ENCODE peak calls at places on chromosomes 1 and 21, in five cellular contexts. Q is brain microvascular endothelial cell, N is thoracic aorta, E is tibial artery, P is left ventricle myocardium inferior. J is an unnamed sample.

GRCh38 chr21:45615145-45615711 is 28.3 kb upstream of the PCBP3 start:
- DNase-seq in N (no peak), Q (peak), E (no peak), P (no peak), J (no peak)

GRCh38 chr1:910881-911721 is 12.6 kb upstream of the SAMD11 start:
- DNase-seq in E (no peak), N (no peak), P (no peak), Q (no peak), J (no peak)

GRCh38 chr1:6273380-6273891 is 12.5 kb upstream of the GPR153 start:
- DNase-seq in P (no peak), N (no peak), Q (peak), E (no peak), J (no peak)

GRCh38 chr1:18907021-18907913 is 4.9 kb upstream of the ALDH4A1 start:
- DNase-seq in P (peak), Q (peak), N (no peak), E (peak), J (no peak)

GRCh38 chr1:32702599-32703478 is at the start of gene SYNC:
- DNase-seq in Q (peak), E (peak), N (peak), P (peak), J (peak)

GRCh38 chr1:195851804-195852203 is 756.4 kb downstream of the KCNT2 start:
- DNase-seq in P (no peak), N (no peak), Q (no peak), E (no peak), J (no peak)

GRCh38 chr1:31412732-31413404 is at the start of gene SERINC2:
- DNase-seq in N (no peak), Q (no peak), E (no peak), P (no peak), J (no peak)

GRCh38 chr1:2888281-2888845 is 86.9 kb upstream of the TTC34 start:
- DNase-seq in P (no peak), E (no peak), N (no peak), Q (no peak), J (no peak)

GRCh38 chr1:209926045-209926444 is 12.0 kb upstream of the SYT14 start:
- DNase-seq in Q (peak), N (no peak), P (no peak), E (no peak), J (no peak)

GRCh38 chr1:198018529-198018928 is 101.4 kb downstream of the LHX9 start:
- DNase-seq in P (no peak), N (no peak), E (no peak), Q (peak), J (no peak)

GRCh38 chr1:13725714-13726175 is 25.8 kb downstream of the PRDM2 start:
- DNase-seq in E (no peak), N (no peak), Q (peak), P (no peak), J (no peak)

GRCh38 chr1:1005774-1006304 is 5.9 kb upstream of the HES4 start:
- DNase-seq in N (no peak), P (no peak), Q (no peak), E (no peak), J (peak)

GRCh38 chr1:6770727-6771567 is 14.3 kb upstream of the CAMTA1 start:
- DNase-seq in N (no peak), E (no peak), Q (peak), P (no peak), J (peak)

GRCh38 chr1:4515727-4516289 is 138.6 kb upstream of the AJAP1 start:
- DNase-seq in N (no peak), E (no peak), Q (no peak), P (no peak), J (peak)
- H3K4me3 ChIP-seq in N (no peak), E (no peak), Q (no peak), P (no peak), J (no peak)

GRCh38 chr1:225423518-225423855 is 4.4 kb downstream of the LBR start:
- DNase-seq in Q (no peak), P (no peak), E (no peak), N (no peak), J (no peak)
- H3K4me3 ChIP-seq in Q (no peak), P (no peak), E (no peak), N (no peak), J (no peak)

GRCh38 chr1:119005870-119006405 is 17.8 kb upstream of the TBX15 start:
- DNase-seq in N (no peak), E (no peak), Q (no peak), P (no peak), J (no peak)
- H3K4me3 ChIP-seq in N (no peak), E (no peak), Q (no peak), P (no peak), J (peak)

DNA sequence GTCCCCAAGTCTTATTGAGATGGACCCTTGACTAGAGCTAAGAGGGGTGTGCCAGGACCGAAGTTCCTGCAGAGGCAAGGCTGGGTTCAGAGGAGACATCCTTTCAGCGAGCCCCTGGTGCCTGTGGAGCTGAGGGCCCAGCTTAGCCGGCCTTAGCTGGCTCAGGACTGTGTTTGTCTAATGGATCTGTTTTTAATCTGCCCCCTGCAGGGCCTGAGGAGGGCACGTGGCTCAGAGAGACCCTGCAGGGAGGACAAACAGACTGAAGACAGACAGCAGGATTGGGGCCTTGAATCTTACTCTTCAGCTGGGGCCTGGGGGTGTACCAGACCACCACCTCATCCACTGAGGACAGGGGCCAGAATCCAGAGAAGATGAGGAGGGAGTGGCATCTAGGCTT is 1.6 kb downstream of the CRABP2 start:
- DNase-seq in E (no peak), Q (no peak), P (no peak), N (no peak), J (no peak)
- H3K4me3 ChIP-seq in E (no peak), Q (no peak), P (no peak), N (no peak), J (no peak)

DNA sequence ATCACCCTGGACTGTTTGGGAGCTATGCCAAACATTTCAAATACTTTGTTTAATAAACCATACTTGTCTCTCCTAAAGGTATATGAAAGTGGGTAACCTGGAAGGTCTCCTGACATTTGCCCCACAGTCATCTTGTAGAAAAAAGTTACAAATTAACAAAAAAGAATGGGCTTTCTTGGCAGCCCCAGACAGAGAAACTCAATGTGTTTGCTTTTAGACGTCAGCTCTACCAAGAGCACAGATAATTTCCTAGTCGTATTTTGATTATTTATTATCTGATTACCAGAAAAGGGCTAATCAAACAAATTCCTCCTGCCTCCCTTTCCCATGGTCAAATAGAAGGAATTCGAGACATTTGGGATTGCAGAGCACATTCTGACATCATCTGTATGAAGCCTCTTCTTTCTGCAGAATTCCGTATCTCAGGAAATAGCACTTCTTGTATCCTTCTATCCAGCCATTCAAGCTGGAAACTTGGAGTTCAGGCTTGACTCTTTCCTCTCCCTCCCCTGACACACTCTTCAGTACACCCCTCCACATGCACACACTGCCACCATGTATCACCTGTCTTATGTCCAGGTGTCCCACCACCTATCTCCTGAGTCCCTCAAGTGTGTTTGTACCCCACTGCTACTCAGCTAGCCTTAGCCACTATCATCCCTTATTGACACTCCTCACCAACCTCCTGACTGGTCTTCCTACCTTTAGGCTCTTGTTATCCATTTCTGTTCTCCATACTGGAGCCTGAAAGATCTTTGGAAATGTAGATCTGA is 42.8 kb upstream of the LEPR start:
- DNase-seq in Q (no peak), N (no peak), P (no peak), E (no peak), J (no peak)
- H3K4me3 ChIP-seq in Q (no peak), N (no peak), P (no peak), E (no peak), J (no peak)

GRCh38 chr1:67749263-67749843 is 64.4 kb downstream of the GADD45A start:
- DNase-seq in Q (no peak), N (no peak), E (no peak), P (no peak), J (no peak)

GRCh38 chr1:67746299-67746698 is 61.3 kb downstream of the GADD45A start:
- DNase-seq in E (no peak), N (no peak), Q (no peak), P (no peak), J (no peak)

GRCh38 chr1:67748630-67749029 is 63.6 kb downstream of the GADD45A start:
- DNase-seq in E (no peak), Q (peak), N (no peak), P (no peak), J (no peak)

GRCh38 chr1:67747667-67748066 is 62.7 kb downstream of the GADD45A start:
- DNase-seq in Q (peak), P (no peak), E (no peak), N (no peak), J (no peak)

DNA sequence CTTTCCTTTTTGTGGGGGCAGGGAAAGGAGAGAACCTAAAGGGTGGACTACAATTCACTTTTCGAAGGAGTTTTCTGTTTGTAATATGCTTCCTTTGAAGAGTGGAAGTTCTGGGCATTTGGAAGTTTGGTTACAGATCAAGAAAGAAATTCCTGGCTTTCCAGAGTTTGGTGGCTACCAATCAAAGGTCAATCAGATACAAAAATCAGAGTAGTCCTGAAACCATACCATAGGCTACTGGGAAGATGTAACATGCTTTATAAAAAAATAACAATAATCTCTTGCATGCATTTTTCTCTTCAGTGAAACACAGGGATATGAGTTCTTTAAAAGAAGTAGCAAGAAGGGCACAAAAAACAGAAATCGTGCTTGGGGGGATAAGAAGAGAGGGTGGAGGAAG is 63.1 kb downstream of the GADD45A start:
- DNase-seq in N (no peak), Q (no peak), E (no peak), P (no peak), J (no peak)
- H3K4me3 ChIP-seq in N (peak), Q (no peak), E (peak), P (peak), J (peak)

DNA sequence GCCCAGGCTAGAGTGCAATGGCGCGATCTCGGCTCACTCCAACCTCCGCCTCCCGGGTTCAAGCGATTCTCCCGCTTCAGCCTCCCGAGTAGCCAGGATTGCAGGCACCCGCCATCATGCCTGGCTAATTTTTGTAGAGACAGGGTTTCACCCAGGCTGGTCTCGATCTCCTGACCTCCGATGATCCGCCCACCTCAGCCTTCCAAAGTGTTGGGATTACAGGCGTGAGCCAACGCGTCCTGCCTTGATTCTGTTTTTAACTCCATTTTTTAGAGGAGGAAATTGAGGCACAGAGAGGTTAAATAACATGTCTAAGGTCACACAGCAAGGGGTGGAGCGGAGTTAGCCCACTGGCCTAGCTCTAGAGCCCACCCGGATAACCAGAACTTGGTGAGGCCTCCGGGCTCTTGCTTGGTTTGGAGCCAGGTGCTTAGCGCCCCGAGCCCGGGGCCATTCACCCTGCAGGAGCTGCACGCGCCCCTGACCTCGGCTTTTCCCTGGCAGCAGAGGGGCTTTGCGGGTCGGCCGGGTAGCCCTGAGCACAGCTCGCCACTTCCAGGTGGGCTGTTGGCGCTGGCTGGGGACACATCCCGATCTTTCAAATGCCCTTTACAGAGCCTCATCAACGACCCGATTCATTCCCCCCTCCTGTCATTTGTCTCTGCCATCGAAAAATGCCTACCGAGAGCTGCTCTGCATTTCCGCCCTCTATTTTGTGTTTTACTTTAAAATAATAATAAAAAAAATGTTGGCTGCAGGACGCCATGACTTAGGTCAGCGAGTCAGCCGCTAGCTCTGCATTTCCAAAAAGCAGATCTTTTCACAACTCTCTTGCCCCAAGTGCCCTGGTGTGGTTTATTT is 11.2 kb downstream of the SIM2 start:
- DNase-seq in N (no peak), E (no peak), Q (no peak), P (no peak), J (peak)
- H3K4me3 ChIP-seq in N (no peak), E (no peak), Q (no peak), P (peak), J (no peak)

DNA sequence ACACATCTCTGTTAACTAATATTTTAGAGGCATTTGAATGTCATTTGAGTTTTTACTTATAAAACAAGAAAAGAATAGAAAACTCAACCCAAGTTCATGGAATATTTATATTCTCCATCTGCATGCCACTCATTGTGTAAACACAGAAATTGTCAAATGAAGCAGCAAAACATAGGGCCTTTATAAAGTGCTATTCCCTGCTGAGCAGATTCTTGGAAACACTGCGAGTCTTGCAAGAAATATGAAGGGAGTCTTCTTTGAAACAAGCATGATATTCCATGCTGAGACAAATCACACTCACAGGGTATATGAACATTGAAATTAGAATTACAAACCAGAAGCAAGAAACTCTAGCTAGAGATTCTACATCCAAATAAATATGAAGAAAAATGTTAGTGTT is 655.8 kb downstream of the BRINP3 start:
- DNase-seq in N (no peak), E (no peak), Q (no peak), P (no peak), J (no peak)
- H3K4me3 ChIP-seq in N (no peak), E (no peak), Q (no peak), P (no peak), J (no peak)